ENCODE peak calls at places on chromosomes 12 and 14, in four cellular contexts. S is aorta, Q is vagina, O is COR-L47. M is an unnamed sample.

GRCh38 chr12:97659117-97659880 is 196.7 kb downstream of the RMST start:
- DNase-seq in S (no peak), Q (no peak), O (no peak), M (no peak)

GRCh38 chr12:58877243-58877743 is 43.0 kb downstream of the LRIG3 start:
- DNase-seq in S (no peak), Q (no peak), O (peak; percentile 43), M (peak; percentile 39)

GRCh38 chr14:97943619-97944018 is 1146.4 kb downstream of the VRK1 start:
- DNase-seq in S (no peak), Q (no peak), O (no peak), M (no peak)

GRCh38 chr14:69135133-69135532 is 17.8 kb downstream of the DCAF5 start:
- DNase-seq in S (no peak), Q (no peak), O (no peak), M (no peak)

GRCh38 chr14:95123895-95124579 is 33.3 kb downstream of the DICER1 start:
- DNase-seq in S (no peak), Q (no peak), O (no peak), M (no peak)

GRCh38 chr14:51488569-51489220 is 163.0 kb upstream of the FRMD6 start:
- DNase-seq in S (no peak), Q (no peak), O (no peak), M (no peak)

GRCh38 chr12:25817166-25817565 is 141.3 kb upstream of the RASSF8 start:
- DNase-seq in S (no peak), Q (no peak), O (no peak), M (no peak)

GRCh38 chr12:84772281-84772680 is 140.3 kb downstream of the SLC6A15 start:
- DNase-seq in S (no peak), Q (no peak), O (no peak), M (no peak)